ENCODE peak calls at places on chromosome X, in ten cellular contexts. One of them, this sample, is unnamed.

GRCh38 chrX:52556741-52557140 is 39.9 kb upstream of the XAGE1B start:
- DNase-seq in activated CD8-positive, alpha-beta memory T cell treated with anti-CD3 and anti-CD28 coated beads for 1 hour: no peak
- DNase-seq in CD8-positive, alpha-beta T cell: no peak
- DNase-seq in NCI-H774: no peak
- DNase-seq in HEK293T: no peak
- DNase-seq in amniotic stem cell: no peak
- DNase-seq in small intestine: no peak
- DNase-seq in RCC 7860: no peak
- DNase-seq in body of pancreas: no peak
- DNase-seq in RWPE2: no peak
- DNase-seq in this sample: no peak

GRCh38 chrX:40157228-40158035 is 59.7 kb upstream of the BCOR start:
- DNase-seq in activated CD8-positive, alpha-beta memory T cell treated with anti-CD3 and anti-CD28 coated beads for 1 hour: no peak
- DNase-seq in CD8-positive, alpha-beta T cell: no peak
- DNase-seq in NCI-H774: no peak
- DNase-seq in HEK293T: no peak
- DNase-seq in amniotic stem cell: no peak
- DNase-seq in small intestine: no peak
- DNase-seq in RCC 7860: no peak
- DNase-seq in body of pancreas: no peak
- DNase-seq in RWPE2: no peak
- DNase-seq in this sample: no peak

GRCh38 chrX:129665916-129666644 is 11.3 kb upstream of the APLN start:
- DNase-seq in activated CD8-positive, alpha-beta memory T cell treated with anti-CD3 and anti-CD28 coated beads for 1 hour: no peak
- DNase-seq in CD8-positive, alpha-beta T cell: no peak
- DNase-seq in NCI-H774: no peak
- DNase-seq in HEK293T: no peak
- DNase-seq in amniotic stem cell: peak
- DNase-seq in small intestine: no peak
- DNase-seq in RCC 7860: peak
- DNase-seq in body of pancreas: no peak
- DNase-seq in RWPE2: no peak
- DNase-seq in this sample: no peak

GRCh38 chrX:87525771-87526229 is 8.2 kb downstream of the KLHL4 start:
- DNase-seq in activated CD8-positive, alpha-beta memory T cell treated with anti-CD3 and anti-CD28 coated beads for 1 hour: no peak
- DNase-seq in CD8-positive, alpha-beta T cell: no peak
- DNase-seq in NCI-H774: no peak
- DNase-seq in HEK293T: no peak
- DNase-seq in amniotic stem cell: no peak
- DNase-seq in small intestine: no peak
- DNase-seq in RCC 7860: peak
- DNase-seq in body of pancreas: no peak
- DNase-seq in RWPE2: no peak
- DNase-seq in this sample: no peak

GRCh38 chrX:10177620-10178019 is 20.8 kb downstream of the CLCN4 start:
- DNase-seq in activated CD8-positive, alpha-beta memory T cell treated with anti-CD3 and anti-CD28 coated beads for 1 hour: no peak
- DNase-seq in CD8-positive, alpha-beta T cell: no peak
- DNase-seq in NCI-H774: no peak
- DNase-seq in HEK293T: no peak
- DNase-seq in amniotic stem cell: no peak
- DNase-seq in small intestine: no peak
- DNase-seq in RCC 7860: no peak
- DNase-seq in body of pancreas: no peak
- DNase-seq in RWPE2: no peak
- DNase-seq in this sample: no peak

GRCh38 chrX:111164728-111165127 is 68.7 kb downstream of the PAK3 start:
- DNase-seq in activated CD8-positive, alpha-beta memory T cell treated with anti-CD3 and anti-CD28 coated beads for 1 hour: no peak
- DNase-seq in CD8-positive, alpha-beta T cell: no peak
- DNase-seq in NCI-H774: no peak
- DNase-seq in HEK293T: peak
- DNase-seq in amniotic stem cell: no peak
- DNase-seq in small intestine: no peak
- DNase-seq in RCC 7860: no peak
- DNase-seq in body of pancreas: no peak
- DNase-seq in RWPE2: no peak
- DNase-seq in this sample: no peak

GRCh38 chrX:69192603-69193002 is 27.4 kb upstream of the PJA1 start:
- DNase-seq in activated CD8-positive, alpha-beta memory T cell treated with anti-CD3 and anti-CD28 coated beads for 1 hour: no peak
- DNase-seq in CD8-positive, alpha-beta T cell: no peak
- DNase-seq in NCI-H774: no peak
- DNase-seq in HEK293T: no peak
- DNase-seq in amniotic stem cell: no peak
- DNase-seq in small intestine: no peak
- DNase-seq in RCC 7860: no peak
- DNase-seq in body of pancreas: no peak
- DNase-seq in RWPE2: no peak
- DNase-seq in this sample: no peak

GRCh38 chrX:74262472-74263209 is 41.3 kb upstream of the ZCCHC13 start:
- DNase-seq in activated CD8-positive, alpha-beta memory T cell treated with anti-CD3 and anti-CD28 coated beads for 1 hour: no peak
- DNase-seq in CD8-positive, alpha-beta T cell: no peak
- DNase-seq in NCI-H774: no peak
- DNase-seq in HEK293T: no peak
- DNase-seq in amniotic stem cell: no peak
- DNase-seq in small intestine: no peak
- DNase-seq in RCC 7860: no peak
- DNase-seq in body of pancreas: no peak
- DNase-seq in RWPE2: no peak
- DNase-seq in this sample: no peak

GRCh38 chrX:67718926-67719325 is 175.1 kb downstream of the AR start:
- DNase-seq in activated CD8-positive, alpha-beta memory T cell treated with anti-CD3 and anti-CD28 coated beads for 1 hour: no peak
- DNase-seq in CD8-positive, alpha-beta T cell: no peak
- DNase-seq in NCI-H774: no peak
- DNase-seq in HEK293T: no peak
- DNase-seq in amniotic stem cell: no peak
- DNase-seq in small intestine: no peak
- DNase-seq in RCC 7860: no peak
- DNase-seq in body of pancreas: no peak
- DNase-seq in RWPE2: no peak
- DNase-seq in this sample: no peak

GRCh38 chrX:123830309-123830708 is 29.5 kb upstream of the XIAP start:
- DNase-seq in activated CD8-positive, alpha-beta memory T cell treated with anti-CD3 and anti-CD28 coated beads for 1 hour: no peak
- DNase-seq in CD8-positive, alpha-beta T cell: no peak
- DNase-seq in NCI-H774: no peak
- DNase-seq in HEK293T: no peak
- DNase-seq in amniotic stem cell: no peak
- DNase-seq in small intestine: peak
- DNase-seq in RCC 7860: peak
- DNase-seq in body of pancreas: peak
- DNase-seq in RWPE2: peak
- DNase-seq in this sample: no peak

GRCh38 chrX:44873415-44874270 is 655 bp downstream of the KDM6A start:
- DNase-seq in activated CD8-positive, alpha-beta memory T cell treated with anti-CD3 and anti-CD28 coated beads for 1 hour: peak
- DNase-seq in CD8-positive, alpha-beta T cell: peak
- DNase-seq in NCI-H774: peak
- DNase-seq in HEK293T: peak
- DNase-seq in amniotic stem cell: no peak
- DNase-seq in small intestine: peak
- DNase-seq in RCC 7860: no peak
- DNase-seq in body of pancreas: peak
- DNase-seq in RWPE2: no peak
- DNase-seq in this sample: no peak

GRCh38 chrX:115940888-115941332 is 229.6 kb upstream of the AGTR2 start:
- DNase-seq in activated CD8-positive, alpha-beta memory T cell treated with anti-CD3 and anti-CD28 coated beads for 1 hour: peak
- DNase-seq in CD8-positive, alpha-beta T cell: no peak
- DNase-seq in NCI-H774: peak
- DNase-seq in HEK293T: peak
- DNase-seq in amniotic stem cell: no peak
- DNase-seq in small intestine: peak
- DNase-seq in RCC 7860: no peak
- DNase-seq in body of pancreas: peak
- DNase-seq in RWPE2: no peak
- DNase-seq in this sample: peak

GRCh38 chrX:38870386-38870895 is 69.2 kb downstream of the MID1IP1 start:
- DNase-seq in activated CD8-positive, alpha-beta memory T cell treated with anti-CD3 and anti-CD28 coated beads for 1 hour: no peak
- DNase-seq in CD8-positive, alpha-beta T cell: no peak
- DNase-seq in NCI-H774: no peak
- DNase-seq in HEK293T: no peak
- DNase-seq in amniotic stem cell: no peak
- DNase-seq in small intestine: no peak
- DNase-seq in RCC 7860: no peak
- DNase-seq in body of pancreas: no peak
- DNase-seq in RWPE2: no peak
- DNase-seq in this sample: no peak

GRCh38 chrX:56728321-56728720 is 722 bp upstream of the NBDY start:
- DNase-seq in activated CD8-positive, alpha-beta memory T cell treated with anti-CD3 and anti-CD28 coated beads for 1 hour: no peak
- DNase-seq in CD8-positive, alpha-beta T cell: no peak
- DNase-seq in NCI-H774: no peak
- DNase-seq in HEK293T: no peak
- DNase-seq in amniotic stem cell: no peak
- DNase-seq in small intestine: no peak
- DNase-seq in RCC 7860: no peak
- DNase-seq in body of pancreas: no peak
- DNase-seq in RWPE2: no peak
- DNase-seq in this sample: no peak

GRCh38 chrX:107713205-107714195 is 62.1 kb downstream of the TSC22D3 start:
- DNase-seq in activated CD8-positive, alpha-beta memory T cell treated with anti-CD3 and anti-CD28 coated beads for 1 hour: no peak
- DNase-seq in CD8-positive, alpha-beta T cell: peak
- DNase-seq in NCI-H774: no peak
- DNase-seq in HEK293T: no peak
- DNase-seq in amniotic stem cell: no peak
- DNase-seq in small intestine: no peak
- DNase-seq in RCC 7860: no peak
- DNase-seq in body of pancreas: no peak
- DNase-seq in RWPE2: no peak
- DNase-seq in this sample: no peak

GRCh38 chrX:102958794-102959193 is 21.7 kb downstream of the RAB40AL start:
- DNase-seq in activated CD8-positive, alpha-beta memory T cell treated with anti-CD3 and anti-CD28 coated beads for 1 hour: no peak
- DNase-seq in CD8-positive, alpha-beta T cell: no peak
- DNase-seq in NCI-H774: no peak
- DNase-seq in HEK293T: no peak
- DNase-seq in amniotic stem cell: no peak
- DNase-seq in small intestine: no peak
- DNase-seq in RCC 7860: no peak
- DNase-seq in body of pancreas: peak
- DNase-seq in RWPE2: no peak
- DNase-seq in this sample: no peak

GRCh38 chrX:40243699-40244098 is 145.9 kb upstream of the BCOR start:
- DNase-seq in activated CD8-positive, alpha-beta memory T cell treated with anti-CD3 and anti-CD28 coated beads for 1 hour: no peak
- DNase-seq in CD8-positive, alpha-beta T cell: no peak
- DNase-seq in NCI-H774: no peak
- DNase-seq in HEK293T: no peak
- DNase-seq in amniotic stem cell: no peak
- DNase-seq in small intestine: no peak
- DNase-seq in RCC 7860: no peak
- DNase-seq in body of pancreas: no peak
- DNase-seq in RWPE2: no peak
- DNase-seq in this sample: no peak

GRCh38 chrX:78839711-78840110 is 92.2 kb downstream of the LPAR4 start:
- DNase-seq in activated CD8-positive, alpha-beta memory T cell treated with anti-CD3 and anti-CD28 coated beads for 1 hour: no peak
- DNase-seq in CD8-positive, alpha-beta T cell: no peak
- DNase-seq in NCI-H774: no peak
- DNase-seq in HEK293T: no peak
- DNase-seq in amniotic stem cell: no peak
- DNase-seq in small intestine: no peak
- DNase-seq in RCC 7860: no peak
- DNase-seq in body of pancreas: no peak
- DNase-seq in RWPE2: no peak
- DNase-seq in this sample: no peak

GRCh38 chrX:38868941-38869378 is 67.7 kb downstream of the MID1IP1 start:
- DNase-seq in activated CD8-positive, alpha-beta memory T cell treated with anti-CD3 and anti-CD28 coated beads for 1 hour: no peak
- DNase-seq in CD8-positive, alpha-beta T cell: no peak
- DNase-seq in NCI-H774: no peak
- DNase-seq in HEK293T: no peak
- DNase-seq in amniotic stem cell: no peak
- DNase-seq in small intestine: no peak
- DNase-seq in RCC 7860: peak
- DNase-seq in body of pancreas: peak
- DNase-seq in RWPE2: no peak
- DNase-seq in this sample: no peak

This sample was measured in NCI-H1417 treated with DMSO at 0.1 percent for 48 hours.